ENCODE peak calls at places on chromosomes 5 and 9, in four cellular contexts. One of them, this sample, is unnamed.

GRCh38 chr9:136587145-136587943 is 41.5 kb upstream of the NOTCH1 start:
- DNase-seq in RKO: no peak
- DNase-seq in effector memory CD4-positive, alpha-beta T cell: no peak
- DNase-seq in GM04504: no peak
- DNase-seq in this sample: no peak

GRCh38 chr9:136013116-136013515 is 51.9 kb upstream of the UBAC1 start:
- DNase-seq in RKO: no peak
- DNase-seq in effector memory CD4-positive, alpha-beta T cell: no peak
- DNase-seq in GM04504: no peak
- DNase-seq in this sample: no peak

GRCh38 chr9:104795082-104795481 is 31.2 kb downstream of the NIPSNAP3B start:
- DNase-seq in RKO: no peak
- DNase-seq in effector memory CD4-positive, alpha-beta T cell: no peak
- DNase-seq in GM04504: no peak
- DNase-seq in this sample: no peak

GRCh38 chr9:20224756-20225155 is 397.5 kb downstream of the MLLT3 start:
- DNase-seq in RKO: no peak
- DNase-seq in effector memory CD4-positive, alpha-beta T cell: no peak
- DNase-seq in GM04504: no peak
- DNase-seq in this sample: no peak

GRCh38 chr9:110443878-110444245 is 106.2 kb upstream of the TXNDC8 start:
- DNase-seq in RKO: no peak
- DNase-seq in effector memory CD4-positive, alpha-beta T cell: no peak
- DNase-seq in GM04504: peak; percentile 38
- DNase-seq in this sample: no peak

GRCh38 chr9:126151031-126151670 is 175.5 kb upstream of the MVB12B start:
- DNase-seq in RKO: peak; percentile 17
- DNase-seq in effector memory CD4-positive, alpha-beta T cell: no peak
- DNase-seq in GM04504: no peak
- DNase-seq in this sample: no peak

GRCh38 chr9:88013051-88013450 is 38.7 kb upstream of the CDK20 start:
- DNase-seq in RKO: no peak
- DNase-seq in effector memory CD4-positive, alpha-beta T cell: no peak
- DNase-seq in GM04504: no peak
- DNase-seq in this sample: no peak

GRCh38 chr5:180098991-180099732 is 27.6 kb upstream of the RNF130 start:
- DNase-seq in RKO: no peak
- DNase-seq in effector memory CD4-positive, alpha-beta T cell: no peak
- DNase-seq in GM04504: no peak
- DNase-seq in this sample: no peak

GRCh38 chr5:180644825-180645608 is 4.4 kb downstream of the FLT4 start:
- DNase-seq in RKO: no peak
- DNase-seq in effector memory CD4-positive, alpha-beta T cell: no peak
- DNase-seq in GM04504: no peak
- DNase-seq in this sample: no peak

GRCh38 chr9:69486498-69486897 is 161.5 kb downstream of the ENTREP1 start:
- DNase-seq in RKO: no peak
- DNase-seq in effector memory CD4-positive, alpha-beta T cell: no peak
- DNase-seq in GM04504: no peak
- DNase-seq in this sample: no peak